ENCODE peak calls at places on chromosomes 5 and 9, in five cellular contexts. B, M, P, C and U are unnamed samples.

GRCh38 chr9:34994429-34995287 is 5.1 kb downstream of the DNAJB5 start:
- DNase-seq in B (peak; percentile 43), M (peak; percentile 46), P (peak; percentile 48), C (no peak), U (no peak)

GRCh38 chr5:137734962-137735530 is 843 bp downstream of the KLHL3 start:
- DNase-seq in B (peak; percentile 28), M (peak; percentile 27), P (peak; percentile 47), C (no peak), U (no peak)

GRCh38 chr9:93081931-93082330 is 14.1 kb upstream of the CARD19 start:
- DNase-seq in B (peak; percentile 20), M (no peak), P (peak; percentile 80), C (no peak), U (no peak)

GRCh38 chr5:15135661-15136060 is 264.1 kb upstream of the ANKH start:
- DNase-seq in B (no peak), M (no peak), P (no peak), C (no peak), U (no peak)

GRCh38 chr9:33354651-33355211 is 47.6 kb downstream of the AQP7 start:
- DNase-seq in B (no peak), M (no peak), P (peak; percentile 91), C (no peak), U (no peak)

GRCh38 chr5:1437876-1438559 is 7.2 kb downstream of the SLC6A3 start:
- DNase-seq in B (no peak), M (no peak), P (no peak), C (no peak), U (no peak)

GRCh38 chr9:37538099-37538498 is 38.1 kb downstream of the FBXO10 start:
- DNase-seq in B (no peak), M (no peak), P (no peak), C (no peak), U (no peak)

GRCh38 chr5:77993141-77993540 is 217.0 kb upstream of the TBCA start:
- DNase-seq in B (no peak), M (no peak), P (no peak), C (no peak), U (peak; percentile 38)

GRCh38 chr9:134335490-134336173 is 9.4 kb downstream of the RXRA start:
- DNase-seq in B (no peak), M (no peak), P (no peak), C (no peak), U (no peak)

GRCh38 chr9:132901859-132902831 is 23.4 kb downstream of the SPACA9 start:
- DNase-seq in B (peak; percentile 63), M (peak; percentile 79), P (peak; percentile 77), C (no peak), U (peak; percentile 41)

GRCh38 chr5:134125195-134126015 is 10.9 kb downstream of the TCF7 start:
- DNase-seq in B (no peak), M (no peak), P (peak; percentile 73), C (no peak), U (peak; percentile 56)

GRCh38 chr9:27888661-27889295 is 315.5 kb upstream of the C9orf72 start:
- DNase-seq in B (no peak), M (peak; percentile 24), P (no peak), C (no peak), U (no peak)

GRCh38 chr5:850511-851006 is at the start of gene ZDHHC11:
- DNase-seq in B (no peak), M (peak; percentile 44), P (no peak), C (no peak), U (peak; percentile 68)

GRCh38 chr5:7419367-7419766 is 23.4 kb downstream of the ADCY2 start:
- DNase-seq in B (no peak), M (no peak), P (no peak), C (no peak), U (no peak)

GRCh38 chr5:168135897-168136296 is 155.5 kb upstream of the WWC1 start:
- DNase-seq in B (no peak), M (no peak), P (no peak), C (no peak), U (no peak)

GRCh38 chr5:43432486-43433365 is 20.5 kb upstream of the CCL28 start:
- DNase-seq in B (peak; percentile 22), M (no peak), P (peak; percentile 84), C (no peak), U (no peak)

GRCh38 chr5:75340714-75341478 is 3.9 kb downstream of the HMGCR start:
- DNase-seq in B (no peak), M (no peak), P (peak; percentile 25), C (no peak), U (no peak)

GRCh38 chr5:94776167-94776566 is 157.7 kb downstream of the SLF1 start:
- DNase-seq in B (no peak), M (no peak), P (no peak), C (no peak), U (no peak)

GRCh38 chr9:135666534-135667402 is 3.7 kb downstream of the LCN9 start:
- DNase-seq in B (no peak), M (no peak), P (no peak), C (no peak), U (no peak)

GRCh38 chr9:84852902-84853301 is 183.4 kb downstream of the NTRK2 start:
- DNase-seq in B (no peak), M (no peak), P (no peak), C (no peak), U (no peak)

GRCh38 chr5:123512631-123513461 is 869 bp downstream of the CSNK1G3 start:
- DNase-seq in B (peak; percentile 51), M (peak; percentile 66), P (peak; percentile 30), C (no peak), U (no peak)